ENCODE peak calls at places on chromosomes 5 and 9, in seven cellular contexts. O, L, G, E, R, V and T are unnamed samples.

GRCh38 chr9:36632892-36633291 is 60.2 kb downstream of the MELK start:
- DNase-seq in O (peak), L (no peak), G (no peak), E (no peak), R (no peak), V (no peak), T (peak)

GRCh38 chr5:142507528-142507927 is 178.4 kb downstream of the FGF1 start:
- DNase-seq in O (no peak), L (no peak), G (no peak), E (no peak), R (no peak), V (no peak), T (no peak)

GRCh38 chr9:6715755-6716643 is 41.8 kb upstream of the KDM4C start:
- DNase-seq in O (peak), L (peak), G (no peak), E (no peak), R (no peak), V (peak), T (no peak)

GRCh38 chr5:171770153-171770552 is 15.5 kb upstream of the SMIM23 start:
- DNase-seq in O (no peak), L (no peak), G (no peak), E (no peak), R (no peak), V (no peak), T (no peak)

GRCh38 chr9:122265265-122265900 is 701 bp downstream of the MRRF start:
- DNase-seq in O (peak), L (no peak), G (peak), E (peak), R (no peak), V (peak), T (peak)

GRCh38 chr9:137534256-137535119 is 15.7 kb downstream of the PNPLA7 start:
- DNase-seq in O (peak), L (no peak), G (peak), E (peak), R (peak), V (peak), T (peak)

GRCh38 chr5:138107213-138107612 is 23.4 kb downstream of the WNT8A start:
- DNase-seq in O (no peak), L (no peak), G (no peak), E (no peak), R (no peak), V (no peak), T (no peak)

GRCh38 chr9:34179528-34180138 is 790 bp downstream of the UBAP1 start:
- DNase-seq in O (peak), L (no peak), G (no peak), E (no peak), R (no peak), V (no peak), T (peak)

GRCh38 chr5:131423056-131423455 is 159.2 kb downstream of the CDC42SE2 start:
- DNase-seq in O (peak), L (no peak), G (no peak), E (peak), R (no peak), V (no peak), T (peak)

GRCh38 chr5:27594141-27594540 is 555.8 kb upstream of the CDH9 start:
- DNase-seq in O (no peak), L (no peak), G (no peak), E (no peak), R (no peak), V (no peak), T (no peak)

GRCh38 chr9:73847536-73847935 is 649.6 kb upstream of the RORB start:
- DNase-seq in O (no peak), L (no peak), G (peak), E (no peak), R (no peak), V (no peak), T (no peak)

GRCh38 chr5:675876-676698 is 17.1 kb downstream of the TPPP start:
- DNase-seq in O (no peak), L (no peak), G (no peak), E (no peak), R (no peak), V (no peak), T (no peak)

GRCh38 chr5:169178754-169179153 is 122.2 kb downstream of the SLIT3 start:
- DNase-seq in O (no peak), L (no peak), G (no peak), E (no peak), R (no peak), V (no peak), T (no peak)